ENCODE peak calls at places on chromosomes 6 and 20, in seven cellular contexts. I, P, Y, C, L, X and N are unnamed samples.

GRCh38 chr6:151992091-151992490 is 184.6 kb downstream of the ESR1 start:
- DNase-seq in I (no peak), P (no peak), Y (no peak), C (no peak), L (no peak), X (peak; percentile 12), N (no peak)

GRCh38 chr20:52953020-52953419 is 19.1 kb upstream of the TSHZ2 start:
- DNase-seq in I (no peak), P (no peak), Y (no peak), C (peak; percentile 45), L (no peak), X (no peak), N (no peak)

GRCh38 chr6:66508433-66508832 is 801.4 kb upstream of the EYS start:
- DNase-seq in I (no peak), P (no peak), Y (peak; percentile 20), C (peak; percentile 69), L (no peak), X (no peak), N (no peak)

GRCh38 chr20:62642666-62643520 is 590 bp downstream of the SLCO4A1 start:
- DNase-seq in I (no peak), P (no peak), Y (peak; percentile 4), C (no peak), L (no peak), X (no peak), N (peak; percentile 49)

GRCh38 chr6:91575032-91575431 is 988.2 kb upstream of the MAP3K7 start:
- DNase-seq in I (no peak), P (no peak), Y (peak; percentile 15), C (peak; percentile 32), L (no peak), X (no peak), N (no peak)

GRCh38 chr6:79385333-79385732 is 150.9 kb upstream of the HMGN3 start:
- DNase-seq in I (no peak), P (no peak), Y (no peak), C (no peak), L (no peak), X (no peak), N (no peak)

GRCh38 chr6:113903666-113904330 is 46.7 kb downstream of the MARCKS start:
- DNase-seq in I (peak; percentile 28), P (no peak), Y (peak; percentile 58), C (peak; percentile 53), L (no peak), X (no peak), N (no peak)

GRCh38 chr20:40706977-40707582 is 18.0 kb upstream of the MAFB start:
- DNase-seq in I (peak; percentile 89), P (no peak), Y (no peak), C (no peak), L (no peak), X (no peak), N (peak; percentile 84)

GRCh38 chr6:41801380-41801779 is 13.9 kb downstream of the TOMM6 start:
- DNase-seq in I (no peak), P (no peak), Y (peak; percentile 38), C (peak; percentile 46), L (no peak), X (no peak), N (no peak)

GRCh38 chr6:105501945-105502344 is 99.1 kb upstream of the PREP start:
- DNase-seq in I (no peak), P (no peak), Y (no peak), C (no peak), L (no peak), X (no peak), N (no peak)

GRCh38 chr6:26243742-26244141 is 121.3 kb upstream of the BTN3A2 start:
- DNase-seq in I (peak; percentile 86), P (no peak), Y (no peak), C (no peak), L (no peak), X (no peak), N (no peak)

GRCh38 chr6:92550501-92550900 is 868.9 kb downstream of the EPHA7 start:
- DNase-seq in I (no peak), P (no peak), Y (no peak), C (no peak), L (no peak), X (no peak), N (no peak)

GRCh38 chr6:127690092-127690491 is 113.1 kb downstream of the C6orf58 start:
- DNase-seq in I (peak; percentile 26), P (peak; percentile 20), Y (peak; percentile 28), C (peak; percentile 26), L (no peak), X (no peak), N (no peak)

GRCh38 chr6:121730616-121731015 is 295.2 kb downstream of the GJA1 start:
- DNase-seq in I (peak; percentile 12), P (no peak), Y (no peak), C (no peak), L (no peak), X (peak; percentile 58), N (no peak)

GRCh38 chr6:7401103-7401502 is 11.5 kb downstream of the RIOK1 start:
- DNase-seq in I (no peak), P (no peak), Y (peak; percentile 25), C (peak; percentile 6), L (no peak), X (no peak), N (no peak)

GRCh38 chr6:122996797-122997520 is 924 bp downstream of the CLVS2 start:
- DNase-seq in I (no peak), P (no peak), Y (no peak), C (no peak), L (no peak), X (no peak), N (no peak)

GRCh38 chr6:163525926-163526325 is 111.4 kb downstream of the QKI start:
- DNase-seq in I (no peak), P (no peak), Y (peak; percentile 46), C (peak; percentile 24), L (no peak), X (no peak), N (no peak)

GRCh38 chr20:4607287-4607713 is 114.4 kb upstream of the PRND start:
- DNase-seq in I (peak; percentile 77), P (peak; percentile 74), Y (peak; percentile 70), C (peak; percentile 73), L (peak; percentile 15), X (peak; percentile 30), N (peak; percentile 64)

GRCh38 chr20:62860924-62861691 is 514 bp downstream of the TCFL5 start:
- DNase-seq in I (no peak), P (peak; percentile 17), Y (no peak), C (peak; percentile 40), L (no peak), X (no peak), N (peak; percentile 43)

GRCh38 chr6:90463359-90463758 is 123.5 kb downstream of the MAP3K7 start:
- DNase-seq in I (no peak), P (no peak), Y (no peak), C (no peak), L (no peak), X (no peak), N (no peak)

GRCh38 chr6:116533233-116533957 is 12.1 kb downstream of the TRAPPC3L start:
- DNase-seq in I (peak; percentile 81), P (no peak), Y (no peak), C (no peak), L (no peak), X (no peak), N (peak; percentile 58)

DNA sequence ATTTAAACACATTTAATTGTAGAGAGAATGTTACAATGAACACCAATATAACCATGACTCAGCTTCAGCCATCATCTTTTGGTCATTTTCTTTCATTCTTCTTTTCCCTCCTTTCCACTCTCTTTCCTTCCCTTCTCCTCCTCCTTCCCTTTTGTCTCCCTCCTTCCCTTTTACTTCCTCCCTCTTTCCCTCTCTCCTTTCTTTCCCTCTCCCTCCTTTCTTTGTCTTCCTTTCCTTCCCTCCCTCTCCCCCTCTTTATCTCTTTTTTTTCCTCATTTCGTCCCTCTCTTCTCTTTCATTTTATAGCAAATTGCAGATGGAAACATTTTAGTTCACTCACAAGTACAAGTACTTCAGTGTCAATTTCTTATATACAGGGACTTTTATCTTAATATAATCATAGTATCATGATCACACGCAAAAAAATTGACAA is 1.8 kb downstream of the ZKSCAN3 start:
- DNase-seq in I (no peak), P (no peak), Y (no peak), C (no peak), L (no peak), X (no peak), N (no peak)
- H2BK5ac ChIP-seq in I (no peak overlapping the region), P (no peak overlapping the region), Y (no peak overlapping the region), C (no peak overlapping the region), L (no peak overlapping the region), X (no peak overlapping the region), N (no peak overlapping the region)

DNA sequence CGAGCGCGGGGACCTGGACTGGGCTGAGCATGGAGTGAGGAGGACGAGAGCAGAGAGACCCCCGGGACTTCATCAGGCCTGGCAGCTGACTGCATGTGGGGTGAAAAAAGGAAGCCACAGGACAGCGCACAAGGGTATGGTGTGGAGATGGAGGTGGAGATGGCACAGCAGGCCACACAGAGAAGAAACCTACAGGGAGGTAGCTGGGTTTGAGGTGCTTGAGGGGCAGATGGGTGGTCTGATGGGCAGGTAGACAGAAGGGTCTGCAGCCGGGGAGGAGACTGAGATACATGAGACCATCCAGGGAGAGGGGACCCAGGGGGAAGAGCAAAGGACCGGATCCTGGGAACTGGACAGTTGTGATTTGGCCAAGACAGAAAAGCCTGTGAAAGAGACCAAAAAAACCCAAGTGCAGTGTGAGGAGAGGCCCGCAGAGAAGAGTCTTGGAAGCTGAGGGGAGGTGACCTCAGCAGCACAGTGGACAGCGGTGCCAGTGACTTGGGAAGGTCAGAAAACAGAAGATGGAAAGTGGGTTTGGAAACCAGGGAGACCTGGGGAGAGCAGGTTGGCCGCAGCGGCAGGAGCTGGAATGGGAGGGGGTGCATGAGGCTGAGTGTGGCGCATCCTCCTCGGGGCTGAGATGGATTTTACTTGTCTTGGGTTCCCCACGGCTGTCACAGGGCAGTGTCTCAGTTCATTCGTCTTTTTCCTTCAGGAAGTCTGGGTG is 5.5 kb downstream of the HLA-DPB1 start:
- DNase-seq in I (no peak), P (no peak), Y (no peak), C (no peak), L (no peak), X (no peak), N (no peak)
- H4K8ac ChIP-seq in I (no peak overlapping the region), P (no peak overlapping the region), Y (peak overlapping the region; percentile 42), C (no peak overlapping the region), L (peak overlapping the region; percentile 74), X (peak overlapping the region; percentile 51), N (no peak overlapping the region)

DNA sequence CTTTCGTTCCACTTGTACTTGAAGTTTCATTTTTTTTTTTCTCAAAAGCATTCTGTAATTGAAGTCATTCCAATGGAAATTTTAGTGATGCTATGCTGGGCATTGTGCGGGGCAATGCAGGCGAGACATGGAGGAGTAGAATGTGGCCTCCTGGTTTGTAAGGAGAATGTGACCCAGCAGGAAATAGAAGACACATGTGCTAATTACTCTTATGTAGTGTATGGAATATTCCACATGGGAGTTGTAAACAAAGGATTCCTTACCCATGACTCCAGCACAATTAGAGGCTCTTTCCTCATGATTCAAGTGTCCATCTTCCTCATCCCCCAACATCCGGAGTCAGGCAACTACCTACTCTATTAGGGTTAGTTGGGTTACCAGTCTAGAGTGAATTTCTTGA is 14.9 kb upstream of the RFPL4B start:
- DNase-seq in I (no peak), P (no peak), Y (peak; percentile 82), C (peak; percentile 82), L (no peak), X (peak; percentile 80), N (no peak)
- H2BK5ac ChIP-seq in I (no peak overlapping the region), P (no peak overlapping the region), Y (peak overlapping the region; percentile 86), C (no peak overlapping the region), L (no peak overlapping the region), X (no peak overlapping the region), N (no peak overlapping the region)

GRCh38 chr6:108604156-108604555 is 43.4 kb downstream of the FOXO3 start:
- DNase-seq in I (no peak), P (no peak), Y (no peak), C (no peak), L (no peak), X (no peak), N (no peak)
- H4K8ac ChIP-seq in I (no peak overlapping the region), P (no peak overlapping the region), Y (no peak overlapping the region), C (no peak overlapping the region), L (no peak overlapping the region), X (no peak overlapping the region), N (no peak overlapping the region)